ENCODE peak calls at places on chromosomes 7 and 10, in six cellular contexts. B, U, S, C, M and D are unnamed samples.

GRCh38 chr10:71478966-71479365 is 82.2 kb downstream of the CDH23 start:
- DNase-seq in C (no peak), U (no peak), S (no peak), M (no peak), B (no peak), D (no peak)

GRCh38 chr10:28217848-28218247 is 85.0 kb downstream of the MPP7 start:
- DNase-seq in U (no peak), S (no peak), M (no peak), C (no peak), B (no peak), D (no peak)

GRCh38 chr7:29102554-29103151 is 43.7 kb downstream of the CPVL start:
- DNase-seq in S (peak; percentile 59), B (peak; percentile 46), M (peak; percentile 81), C (peak; percentile 35), U (peak; percentile 55), D (no peak)

GRCh38 chr10:119316729-119317097 is 109.3 kb downstream of the GRK5 start:
- DNase-seq in S (no peak), M (no peak), C (peak; percentile 27), U (no peak), B (no peak), D (no peak)

GRCh38 chr7:14973712-14974428 is 71.3 kb upstream of the DGKB start:
- DNase-seq in C (no peak), M (no peak), U (no peak), S (no peak), B (no peak), D (no peak)

GRCh38 chr7:44772867-44773266 is 23.6 kb upstream of the PPIA start:
- DNase-seq in S (no peak), C (no peak), M (no peak), B (no peak), U (no peak), D (no peak)

GRCh38 chr10:74081192-74081803 is 69.3 kb downstream of the AP3M1 start:
- DNase-seq in U (peak; percentile 16), S (peak; percentile 41), M (peak; percentile 69), C (peak; percentile 55), B (no peak), D (no peak)

GRCh38 chr7:22949944-22950343 is 64.0 kb downstream of the HYCC1 start:
- DNase-seq in U (no peak), B (no peak), S (no peak), M (no peak), C (no peak), D (no peak)

GRCh38 chr10:13276749-13277394 is 23.0 kb downstream of the PHYH start:
- DNase-seq in C (no peak), S (no peak), U (no peak), M (no peak), B (no peak), D (no peak)

GRCh38 chr10:59560990-59561389 is 148.7 kb downstream of the SLC16A9 start:
- DNase-seq in C (no peak), B (no peak), U (no peak), M (no peak), S (no peak), D (no peak)
- TF ChIP-seq POLR2AphosphoS5 in C (no peak), B (no peak), U (no peak), M (no peak), S (no peak), D (no peak)

DNA sequence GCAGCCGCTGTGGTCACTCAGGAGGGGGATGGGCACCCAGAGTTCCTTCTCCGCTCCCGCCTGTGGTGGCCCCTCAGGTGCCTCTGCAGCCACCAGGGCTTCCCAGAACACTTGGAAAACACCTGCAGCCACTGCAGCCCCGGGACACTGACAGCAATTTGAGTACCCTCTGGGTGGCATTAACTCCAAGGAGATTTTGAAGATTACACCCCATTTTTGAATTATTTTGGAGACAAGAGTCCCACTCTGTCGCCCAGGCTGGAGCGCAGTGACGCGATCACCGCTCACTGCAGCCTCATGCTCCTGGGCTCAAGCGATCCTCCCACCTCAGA is 32.2 kb downstream of the IL15RA start:
- DNase-seq in M (no peak), S (no peak), C (no peak), U (no peak), B (no peak), D (no peak)
- H3K4me1 ChIP-seq in M (no peaks in the 10 kb centered on the region), S (peaks cover 70% of the 10 kb centered on the region), C (peaks cover 43% of the 10 kb centered on the region), U (no peaks in the 10 kb centered on the region), B (no peaks in the 10 kb centered on the region), D (peaks cover 35% of the 10 kb centered on the region)

DNA sequence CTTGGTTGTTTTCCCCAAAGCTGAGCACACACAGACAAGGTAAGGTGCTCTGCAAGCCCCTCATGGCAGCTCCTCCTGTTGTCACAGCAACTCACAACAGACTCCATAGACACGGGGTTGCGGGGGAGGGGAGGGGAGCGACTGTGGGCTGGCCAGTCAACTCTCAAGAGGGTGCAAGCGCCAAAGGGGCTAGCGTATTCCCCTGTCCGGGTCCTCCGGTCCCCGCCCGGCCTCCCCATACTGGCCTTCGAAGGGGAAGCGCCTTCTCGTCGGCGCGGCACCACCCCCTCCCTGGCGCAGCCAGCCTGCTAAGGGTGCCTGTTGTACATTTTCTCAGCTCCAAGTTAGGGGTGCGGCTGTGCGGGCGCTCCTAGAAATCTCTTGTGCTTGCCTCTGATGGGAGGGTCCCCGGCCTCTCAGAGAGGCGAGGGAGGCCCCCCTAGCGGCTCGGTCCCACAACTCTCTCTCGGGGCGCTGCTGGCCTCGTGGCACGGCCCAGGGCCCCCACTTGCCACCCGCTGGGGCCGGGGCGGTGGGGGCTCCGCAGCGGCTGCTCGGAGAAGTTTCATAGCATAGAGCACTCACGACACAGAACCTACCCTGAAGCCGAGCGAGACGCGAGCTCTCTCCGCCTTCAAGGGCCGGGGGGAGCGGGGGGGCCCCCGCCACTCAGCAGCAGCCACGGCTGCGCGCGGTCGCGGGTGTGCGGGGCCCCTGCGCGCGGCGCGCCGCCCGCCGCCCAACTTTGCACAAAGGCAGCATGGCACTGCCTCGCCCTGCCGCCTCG is 420 bp downstream of the RHOBTB1 start:
- DNase-seq in S (peak; percentile 65), B (peak; percentile 43), U (peak; percentile 21), C (peak; percentile 57), M (peak; percentile 86), D (peak; percentile 90)
- TF ChIP-seq POLR2AphosphoS5 in S (no peak), B (peak; percentile 32), U (no peak), C (no peak), M (peak; percentile 12), D (peak; percentile 6)

GRCh38 chr10:113982745-113983144 is 60.9 kb upstream of the ADRB1 start:
- DNase-seq in S (peak; percentile 84), C (no peak), B (no peak), M (no peak), U (peak; percentile 73), D (no peak)
- H3K4me1 ChIP-seq in S (peaks cover 12% of the 10 kb centered on the region), C (no peaks in the 10 kb centered on the region), B (no peaks in the 10 kb centered on the region), M (no peaks in the 10 kb centered on the region), U (peaks cover 4% of the 10 kb centered on the region), D (peaks cover 20% of the 10 kb centered on the region)